ENCODE peak calls at places on chromosomes 3 and 15, in six cellular contexts. H is left cardiac atrium; M is CD4-positive, alpha-beta memory T cell; G is IMR-90; U is germinal center; L is KBM-7. B is an unnamed sample.

GRCh38 chr3:354433-354832 is 157.9 kb downstream of the CHL1 start:
- DNase-seq in H (no peak), M (peak), G (peak), U (peak), L (peak), B (peak)

GRCh38 chr15:68983821-68984517 is 30.5 kb upstream of the NOX5 start:
- DNase-seq in H (no peak), M (no peak), G (peak), U (no peak), L (no peak), B (no peak)

GRCh38 chr3:142560118-142560517 is 18.4 kb downstream of the ATR start:
- DNase-seq in H (no peak), M (no peak), G (no peak), U (no peak), L (no peak), B (no peak)

GRCh38 chr15:76345269-76345879 is 8.8 kb downstream of the ISL2 start:
- DNase-seq in H (no peak), M (no peak), G (no peak), U (no peak), L (no peak), B (peak)

GRCh38 chr15:83378921-83379561 is 68.1 kb upstream of the SH3GL3 start:
- DNase-seq in H (no peak), M (no peak), G (no peak), U (no peak), L (no peak), B (no peak)

GRCh38 chr3:20096135-20096685 is 56.0 kb downstream of the KAT2B start:
- DNase-seq in H (no peak), M (no peak), G (peak), U (no peak), L (no peak), B (no peak)

GRCh38 chr3:69458798-69459197 is 72.9 kb upstream of the FRMD4B start:
- DNase-seq in H (no peak), M (no peak), G (no peak), U (no peak), L (peak), B (no peak)

GRCh38 chr15:94611656-94612055 is 380.3 kb downstream of the MCTP2 start:
- DNase-seq in H (no peak), M (no peak), G (no peak), U (no peak), L (no peak), B (no peak)

GRCh38 chr3:62178739-62179600 is 194.4 kb downstream of the FEZF2 start:
- DNase-seq in H (no peak), M (no peak), G (no peak), U (no peak), L (peak), B (no peak)

GRCh38 chr15:80185152-80185551 is 32.4 kb downstream of the FAH start:
- DNase-seq in H (no peak), M (no peak), G (no peak), U (no peak), L (no peak), B (no peak)

GRCh38 chr3:180923561-180923960 is 11.1 kb downstream of the FXR1 start:
- DNase-seq in H (no peak), M (no peak), G (no peak), U (no peak), L (no peak), B (no peak)

GRCh38 chr15:76058714-76059319 is 968 bp upstream of the TMEM266 start:
- DNase-seq in H (no peak), M (no peak), G (no peak), U (no peak), L (peak), B (peak)

GRCh38 chr15:34336947-34337556 is 529 bp downstream of the SLC12A6 start:
- DNase-seq in H (no peak), M (peak), G (no peak), U (no peak), L (peak), B (peak)

GRCh38 chr15:53716909-53717878 is 42.3 kb downstream of the WDR72 start:
- DNase-seq in H (no peak), M (no peak), G (no peak), U (no peak), L (peak), B (peak)

GRCh38 chr3:46897829-46898320 is 20.4 kb downstream of the PTH1R start:
- DNase-seq in H (peak), M (no peak), G (no peak), U (no peak), L (no peak), B (no peak)

GRCh38 chr3:55486857-55487375 is at the start of gene WNT5A:
- DNase-seq in H (peak), M (no peak), G (no peak), U (peak), L (no peak), B (peak)

GRCh38 chr3:93973160-93974126 is at the start of gene PROS1:
- DNase-seq in H (peak), M (peak), G (peak), U (peak), L (peak), B (peak)

GRCh38 chr3:32374788-32375595 is 16.7 kb upstream of the CMTM7 start:
- DNase-seq in H (peak), M (peak), G (peak), U (peak), L (peak), B (peak)

GRCh38 chr3:186099178-186099577 is 9.7 kb downstream of the ETV5 start:
- DNase-seq in H (peak), M (no peak), G (peak), U (no peak), L (no peak), B (peak)

GRCh38 chr3:195066441-195066841 is 204.5 kb downstream of the XXYLT1 start:
- DNase-seq in H (peak), M (no peak), G (no peak), U (no peak), L (no peak), B (no peak)

GRCh38 chr15:40398413-40398873 is 7.2 kb upstream of the IVD start:
- DNase-seq in H (no peak), M (no peak), G (no peak), U (no peak), L (peak), B (no peak)

GRCh38 chr15:59594493-59594942 is 17.1 kb upstream of the GCNT3 start:
- DNase-seq in H (no peak), M (no peak), G (peak), U (no peak), L (no peak), B (no peak)

GRCh38 chr3:151816091-151816604 is 2.2 kb downstream of the AADAC start:
- DNase-seq in H (no peak), M (no peak), G (peak), U (no peak), L (no peak), B (peak)

GRCh38 chr3:166125179-166125578 is 288.0 kb upstream of the BCHE start:
- DNase-seq in H (no peak), M (no peak), G (no peak), U (no peak), L (no peak), B (peak)

B was measured in NCI-H69.